ENCODE peak calls at places on chromosome 17, in six cellular contexts. T is HS-5, K is AG10803, D is ELR, B is fibroblast of the conjunctiva, C is NCI-H1092 treated with DMSO at 0.1 percent for 48 hours. N is an unnamed sample.

GRCh38 chr17:62193297-62193696 is 128.2 kb upstream of the MED13 start:
- DNase-seq in B (no peak), T (no peak), K (no peak), D (no peak), C (no peak), N (no peak)

GRCh38 chr17:31393749-31394146 is 2.3 kb downstream of the RAB11FIP4 start:
- DNase-seq in K (no peak), C (no peak), D (no peak), B (no peak), T (no peak), N (no peak)

GRCh38 chr17:73933871-73934270 is 269.6 kb upstream of the RPL38 start:
- DNase-seq in K (peak; percentile 15), B (no peak), C (no peak), T (no peak), D (no peak), N (no peak)

GRCh38 chr17:73757324-73757942 is 113.2 kb upstream of the SDK2 start:
- DNase-seq in K (no peak), C (peak; percentile 95), B (no peak), T (no peak), D (no peak), N (no peak)

GRCh38 chr17:64025732-64026294 is 5.4 kb upstream of the ICAM2 start:
- DNase-seq in T (peak; percentile 22), D (peak; percentile 88), K (peak; percentile 61), C (peak; percentile 58), B (peak; percentile 43), N (no peak)

GRCh38 chr17:9170822-9171221 is 149.5 kb downstream of the NTN1 start:
- DNase-seq in T (no peak), B (no peak), K (no peak), D (no peak), C (no peak), N (no peak)

GRCh38 chr17:8122923-8123694 is 797 bp downstream of the HES7 start:
- DNase-seq in K (peak; percentile 31), T (no peak), B (no peak), D (peak; percentile 56), C (no peak), N (no peak)

GRCh38 chr17:57289130-57289529 is 32.8 kb downstream of the MSI2 start:
- DNase-seq in T (no peak), K (no peak), B (no peak), D (no peak), C (no peak), N (no peak)

GRCh38 chr17:59406808-59407381 is 75.4 kb downstream of the YPEL2 start:
- DNase-seq in K (peak; percentile 26), B (peak; percentile 53), C (peak; percentile 92), D (peak; percentile 13), T (no peak), N (no peak)

GRCh38 chr17:46139365-46140210 is 53.6 kb downstream of the KANSL1 start:
- DNase-seq in K (no peak), B (no peak), T (no peak), C (no peak), D (no peak), N (no peak)

GRCh38 chr17:49879505-49879904 is 31.6 kb upstream of the TAC4 start:
- DNase-seq in K (no peak), T (no peak), D (no peak), B (no peak), C (no peak), N (no peak)

GRCh38 chr17:79778504-79779087 is 648 bp downstream of the CBX2 start:
- DNase-seq in K (no peak), T (no peak), C (peak; percentile 28), B (no peak), D (no peak), N (no peak)

GRCh38 chr17:27633312-27634025 is 2.5 kb downstream of the LGALS9 start:
- DNase-seq in C (no peak), K (peak; percentile 31), T (no peak), D (no peak), B (no peak), N (no peak)

GRCh38 chr17:32631341-32632109 is 144.7 kb downstream of the CDK5R1 start:
- DNase-seq in D (no peak), C (no peak), T (no peak), K (peak; percentile 4), B (no peak), N (no peak)

GRCh38 chr17:82358467-82359350 is at the start of gene TEX19:
- DNase-seq in D (peak; percentile 43), C (peak; percentile 27), K (no peak), B (no peak), T (no peak), N (no peak)

GRCh38 chr17:66330646-66331037 is 28.2 kb downstream of the PRKCA start:
- DNase-seq in B (no peak), T (no peak), C (no peak), D (no peak), K (no peak), N (no peak)

GRCh38 chr17:40101367-40102210 is 1.2 kb upstream of the NR1D1 start:
- DNase-seq in K (no peak), T (no peak), B (no peak), D (no peak), C (no peak), N (no peak)

GRCh38 chr17:29291163-29291752 is 2.7 kb downstream of the NUFIP2 start:
- DNase-seq in K (peak; percentile 72), D (peak; percentile 84), B (peak; percentile 56), T (peak; percentile 45), C (peak; percentile 44), N (peak; percentile 47)

GRCh38 chr17:68057531-68057952 is 22.0 kb downstream of the KPNA2 start:
- DNase-seq in B (no peak), T (no peak), K (peak; percentile 82), D (peak; percentile 48), C (no peak), N (no peak)

GRCh38 chr17:50615818-50616217 is 18.9 kb upstream of the ABCC3 start:
- DNase-seq in T (no peak), K (no peak), B (no peak), C (no peak), D (peak; percentile 46), N (no peak)

GRCh38 chr17:77821114-77821513 is 137.4 kb upstream of the TNRC6C start:
- DNase-seq in B (no peak), C (peak; percentile 18), D (no peak), T (no peak), K (no peak), N (no peak)

GRCh38 chr17:5033352-5034015 is 1.7 kb downstream of the SLC52A1 start:
- DNase-seq in K (no peak), B (no peak), D (no peak), C (no peak), T (no peak), N (no peak)

GRCh38 chr17:38730526-38731379 is 612 bp downstream of the CISD3 start:
- DNase-seq in K (peak; percentile 58), D (peak; percentile 81), T (no peak), C (peak; percentile 84), B (no peak), N (no peak)

GRCh38 chr17:47720754-47721533 is 12.1 kb upstream of the TBX21 start:
- DNase-seq in B (no peak), C (no peak), K (peak; percentile 6), D (peak; percentile 64), T (no peak), N (no peak)

GRCh38 chr17:19461681-19462080 is 50.6 kb downstream of the RNF112 start:
- DNase-seq in B (no peak), D (no peak), T (no peak), C (no peak), K (no peak), N (no peak)

GRCh38 chr17:37570527-37571093 is 38.6 kb downstream of the SYNRG start:
- DNase-seq in T (peak; percentile 24), C (no peak), D (peak; percentile 91), B (peak; percentile 12), K (peak; percentile 37), N (peak; percentile 21)

GRCh38 chr17:82657926-82658325 is 9.7 kb upstream of the WDR45B start:
- DNase-seq in D (no peak), C (no peak), B (no peak), T (no peak), K (no peak), N (no peak)

GRCh38 chr17:50396261-50397110 is 837 bp downstream of the LRRC59 start:
- DNase-seq in K (peak; percentile 69), C (no peak), D (peak; percentile 80), T (no peak), B (peak; percentile 32), N (no peak)

GRCh38 chr17:77353684-77354419 is 213.1 kb downstream of the SEC14L1 start:
- DNase-seq in T (no peak), D (peak; percentile 62), C (no peak), K (no peak), B (no peak), N (no peak)

GRCh38 chr17:1907818-1908698 is 78.3 kb downstream of the RPA1 start:
- DNase-seq in C (no peak), B (peak; percentile 2), D (peak; percentile 50), K (peak; percentile 39), T (no peak), N (no peak)

GRCh38 chr17:48510761-48511604 is 19.8 kb downstream of the HOXB1 start:
- DNase-seq in B (peak; percentile 35), D (peak; percentile 54), C (no peak), T (peak; percentile 70), K (peak; percentile 95), N (no peak)

GRCh38 chr17:68053237-68054030 is 17.9 kb downstream of the KPNA2 start:
- DNase-seq in B (peak; percentile 86), D (peak; percentile 72), C (no peak), K (peak; percentile 99), T (peak; percentile 89), N (peak; percentile 94)

GRCh38 chr17:44001461-44001920 is 2.9 kb upstream of the NAGS start:
- DNase-seq in T (no peak), D (peak; percentile 25), K (no peak), B (no peak), C (no peak), N (no peak)

GRCh38 chr17:44362056-44362355 is 1.6 kb downstream of the FAM171A2 start:
- DNase-seq in C (peak; percentile 20), T (no peak), D (no peak), K (no peak), B (no peak), N (no peak)

GRCh38 chr17:42118545-42118944 is 2.6 kb downstream of the KAT2A start:
- DNase-seq in K (no peak), C (peak; percentile 4), D (peak; percentile 52), T (no peak), B (no peak), N (no peak)